ENCODE peak calls at places on chromosomes 7 and 10, in ten cellular contexts. One of them, this sample, is unnamed.

GRCh38 chr10:98467506-98468318 is 21.0 kb upstream of the HPS1 start:
- DNase-seq in cardiac septum: peak
- DNase-seq in T-helper 9 cell: peak
- DNase-seq in HFFc6: peak
- DNase-seq in GF-D8: peak
- DNase-seq in psoas muscle: peak
- DNase-seq in NCI-H510A treated with DMSO at 0.1 percent for 48 hours: peak
- DNase-seq in mucosa of gallbladder: peak
- DNase-seq in T-cell: peak
- DNase-seq in uterus: peak
- DNase-seq in this sample: peak

GRCh38 chr10:68208424-68209042 is 23.4 kb downstream of the ATOH7 start:
- DNase-seq in cardiac septum: no peak
- DNase-seq in T-helper 9 cell: no peak
- DNase-seq in HFFc6: no peak
- DNase-seq in GF-D8: no peak
- DNase-seq in psoas muscle: no peak
- DNase-seq in NCI-H510A treated with DMSO at 0.1 percent for 48 hours: peak
- DNase-seq in mucosa of gallbladder: peak
- DNase-seq in T-cell: no peak
- DNase-seq in uterus: no peak
- DNase-seq in this sample: no peak

GRCh38 chr10:97127507-97127906 is 58.3 kb downstream of the SLIT1 start:
- DNase-seq in cardiac septum: peak
- DNase-seq in T-helper 9 cell: no peak
- DNase-seq in HFFc6: no peak
- DNase-seq in GF-D8: no peak
- DNase-seq in psoas muscle: no peak
- DNase-seq in NCI-H510A treated with DMSO at 0.1 percent for 48 hours: no peak
- DNase-seq in mucosa of gallbladder: no peak
- DNase-seq in T-cell: no peak
- DNase-seq in uterus: no peak
- DNase-seq in this sample: no peak

GRCh38 chr10:620417-620816 is 69.1 kb downstream of the DIP2C start:
- DNase-seq in cardiac septum: no peak
- DNase-seq in T-helper 9 cell: no peak
- DNase-seq in HFFc6: no peak
- DNase-seq in GF-D8: peak
- DNase-seq in psoas muscle: no peak
- DNase-seq in NCI-H510A treated with DMSO at 0.1 percent for 48 hours: no peak
- DNase-seq in mucosa of gallbladder: no peak
- DNase-seq in T-cell: no peak
- DNase-seq in uterus: no peak
- DNase-seq in this sample: no peak

GRCh38 chr10:132466520-132467463 is 69.8 kb downstream of the PWWP2B start:
- DNase-seq in cardiac septum: no peak
- DNase-seq in T-helper 9 cell: no peak
- DNase-seq in HFFc6: no peak
- DNase-seq in GF-D8: no peak
- DNase-seq in psoas muscle: peak
- DNase-seq in NCI-H510A treated with DMSO at 0.1 percent for 48 hours: no peak
- DNase-seq in mucosa of gallbladder: no peak
- DNase-seq in T-cell: peak
- DNase-seq in uterus: no peak
- DNase-seq in this sample: no peak

GRCh38 chr7:18257711-18258110 is 230.1 kb upstream of the PRPS1L1 start:
- DNase-seq in cardiac septum: no peak
- DNase-seq in T-helper 9 cell: no peak
- DNase-seq in HFFc6: peak
- DNase-seq in GF-D8: no peak
- DNase-seq in psoas muscle: no peak
- DNase-seq in NCI-H510A treated with DMSO at 0.1 percent for 48 hours: no peak
- DNase-seq in mucosa of gallbladder: no peak
- DNase-seq in T-cell: no peak
- DNase-seq in uterus: no peak
- DNase-seq in this sample: no peak

GRCh38 chr10:59465089-59465488 is 102.7 kb upstream of the FAM13C start:
- DNase-seq in cardiac septum: no peak
- DNase-seq in T-helper 9 cell: no peak
- DNase-seq in HFFc6: no peak
- DNase-seq in GF-D8: no peak
- DNase-seq in psoas muscle: no peak
- DNase-seq in NCI-H510A treated with DMSO at 0.1 percent for 48 hours: peak
- DNase-seq in mucosa of gallbladder: no peak
- DNase-seq in T-cell: no peak
- DNase-seq in uterus: no peak
- DNase-seq in this sample: no peak

GRCh38 chr7:2521952-2522591 is 2.5 kb downstream of the LFNG start:
- DNase-seq in cardiac septum: no peak
- DNase-seq in T-helper 9 cell: peak
- DNase-seq in HFFc6: peak
- DNase-seq in GF-D8: peak
- DNase-seq in psoas muscle: peak
- DNase-seq in NCI-H510A treated with DMSO at 0.1 percent for 48 hours: peak
- DNase-seq in mucosa of gallbladder: no peak
- DNase-seq in T-cell: peak
- DNase-seq in uterus: no peak
- DNase-seq in this sample: peak

GRCh38 chr7:27148031-27148775 is 629 bp upstream of the HOXA6 start:
- DNase-seq in cardiac septum: peak
- DNase-seq in T-helper 9 cell: no peak
- DNase-seq in HFFc6: no peak
- DNase-seq in GF-D8: no peak
- DNase-seq in psoas muscle: peak
- DNase-seq in NCI-H510A treated with DMSO at 0.1 percent for 48 hours: peak
- DNase-seq in mucosa of gallbladder: no peak
- DNase-seq in T-cell: no peak
- DNase-seq in uterus: peak
- DNase-seq in this sample: no peak

GRCh38 chr10:63008491-63008890 is 124.6 kb upstream of the NRBF2 start:
- DNase-seq in cardiac septum: no peak
- DNase-seq in T-helper 9 cell: no peak
- DNase-seq in HFFc6: no peak
- DNase-seq in GF-D8: no peak
- DNase-seq in psoas muscle: no peak
- DNase-seq in NCI-H510A treated with DMSO at 0.1 percent for 48 hours: no peak
- DNase-seq in mucosa of gallbladder: no peak
- DNase-seq in T-cell: no peak
- DNase-seq in uterus: no peak
- DNase-seq in this sample: no peak

GRCh38 chr7:92586403-92586802 is 3.8 kb downstream of the FAM133B start:
- DNase-seq in cardiac septum: no peak
- DNase-seq in T-helper 9 cell: no peak
- DNase-seq in HFFc6: no peak
- DNase-seq in GF-D8: no peak
- DNase-seq in psoas muscle: no peak
- DNase-seq in NCI-H510A treated with DMSO at 0.1 percent for 48 hours: no peak
- DNase-seq in mucosa of gallbladder: no peak
- DNase-seq in T-cell: no peak
- DNase-seq in uterus: no peak
- DNase-seq in this sample: no peak

GRCh38 chr10:11856678-11857077 is 33.5 kb downstream of the PROSER2 start:
- DNase-seq in cardiac septum: no peak
- DNase-seq in T-helper 9 cell: no peak
- DNase-seq in HFFc6: no peak
- DNase-seq in GF-D8: no peak
- DNase-seq in psoas muscle: no peak
- DNase-seq in NCI-H510A treated with DMSO at 0.1 percent for 48 hours: no peak
- DNase-seq in mucosa of gallbladder: no peak
- DNase-seq in T-cell: no peak
- DNase-seq in uterus: no peak
- DNase-seq in this sample: no peak

GRCh38 chr7:122532406-122533269 is 166.3 kb downstream of the RNF133 start:
- DNase-seq in cardiac septum: no peak
- DNase-seq in T-helper 9 cell: no peak
- DNase-seq in HFFc6: peak
- DNase-seq in GF-D8: no peak
- DNase-seq in psoas muscle: no peak
- DNase-seq in NCI-H510A treated with DMSO at 0.1 percent for 48 hours: peak
- DNase-seq in mucosa of gallbladder: no peak
- DNase-seq in T-cell: no peak
- DNase-seq in uterus: no peak
- DNase-seq in this sample: no peak

GRCh38 chr7:148609045-148609725 is 18.6 kb downstream of the C7orf33 start:
- DNase-seq in cardiac septum: no peak
- DNase-seq in T-helper 9 cell: no peak
- DNase-seq in HFFc6: no peak
- DNase-seq in GF-D8: no peak
- DNase-seq in psoas muscle: no peak
- DNase-seq in NCI-H510A treated with DMSO at 0.1 percent for 48 hours: no peak
- DNase-seq in mucosa of gallbladder: no peak
- DNase-seq in T-cell: no peak
- DNase-seq in uterus: no peak
- DNase-seq in this sample: no peak

GRCh38 chr10:61791216-61791615 is 110.3 kb upstream of the ARID5B start:
- DNase-seq in cardiac septum: no peak
- DNase-seq in T-helper 9 cell: no peak
- DNase-seq in HFFc6: peak
- DNase-seq in GF-D8: no peak
- DNase-seq in psoas muscle: no peak
- DNase-seq in NCI-H510A treated with DMSO at 0.1 percent for 48 hours: no peak
- DNase-seq in mucosa of gallbladder: peak
- DNase-seq in T-cell: no peak
- DNase-seq in uterus: no peak
- DNase-seq in this sample: no peak

GRCh38 chr7:20647908-20648776 is 32.7 kb downstream of the ABCB5 start:
- DNase-seq in cardiac septum: no peak
- DNase-seq in T-helper 9 cell: no peak
- DNase-seq in HFFc6: no peak
- DNase-seq in GF-D8: no peak
- DNase-seq in psoas muscle: no peak
- DNase-seq in NCI-H510A treated with DMSO at 0.1 percent for 48 hours: peak
- DNase-seq in mucosa of gallbladder: peak
- DNase-seq in T-cell: no peak
- DNase-seq in uterus: no peak
- DNase-seq in this sample: no peak

GRCh38 chr10:78378192-78378591 is 344.5 kb downstream of the RPS24 start:
- DNase-seq in cardiac septum: no peak
- DNase-seq in T-helper 9 cell: no peak
- DNase-seq in HFFc6: no peak
- DNase-seq in GF-D8: no peak
- DNase-seq in psoas muscle: no peak
- DNase-seq in NCI-H510A treated with DMSO at 0.1 percent for 48 hours: no peak
- DNase-seq in mucosa of gallbladder: no peak
- DNase-seq in T-cell: no peak
- DNase-seq in uterus: no peak
- DNase-seq in this sample: no peak

GRCh38 chr10:99930731-99931550 is 78.8 kb downstream of the DNMBP start:
- DNase-seq in cardiac septum: no peak
- DNase-seq in T-helper 9 cell: no peak
- DNase-seq in HFFc6: no peak
- DNase-seq in GF-D8: no peak
- DNase-seq in psoas muscle: no peak
- DNase-seq in NCI-H510A treated with DMSO at 0.1 percent for 48 hours: peak
- DNase-seq in mucosa of gallbladder: peak
- DNase-seq in T-cell: no peak
- DNase-seq in uterus: no peak
- DNase-seq in this sample: no peak

GRCh38 chr7:50531928-50532327 is 33.3 kb downstream of the DDC start:
- DNase-seq in cardiac septum: no peak
- DNase-seq in T-helper 9 cell: no peak
- DNase-seq in HFFc6: no peak
- DNase-seq in GF-D8: no peak
- DNase-seq in psoas muscle: no peak
- DNase-seq in NCI-H510A treated with DMSO at 0.1 percent for 48 hours: peak
- DNase-seq in mucosa of gallbladder: no peak
- DNase-seq in T-cell: no peak
- DNase-seq in uterus: no peak
- DNase-seq in this sample: no peak

GRCh38 chr10:119466076-119466475 is 76.4 kb downstream of the RGS10 start:
- DNase-seq in cardiac septum: no peak
- DNase-seq in T-helper 9 cell: no peak
- DNase-seq in HFFc6: no peak
- DNase-seq in GF-D8: no peak
- DNase-seq in psoas muscle: no peak
- DNase-seq in NCI-H510A treated with DMSO at 0.1 percent for 48 hours: no peak
- DNase-seq in mucosa of gallbladder: no peak
- DNase-seq in T-cell: no peak
- DNase-seq in uterus: no peak
- DNase-seq in this sample: no peak

GRCh38 chr7:150326657-150327268 is 3.4 kb upstream of the ACTR3C start:
- DNase-seq in cardiac septum: no peak
- DNase-seq in T-helper 9 cell: no peak
- DNase-seq in HFFc6: no peak
- DNase-seq in GF-D8: no peak
- DNase-seq in psoas muscle: no peak
- DNase-seq in NCI-H510A treated with DMSO at 0.1 percent for 48 hours: no peak
- DNase-seq in mucosa of gallbladder: no peak
- DNase-seq in T-cell: no peak
- DNase-seq in uterus: no peak
- DNase-seq in this sample: no peak

GRCh38 chr7:26859720-26860119 is 4.7 kb downstream of the SKAP2 start:
- DNase-seq in cardiac septum: no peak
- DNase-seq in T-helper 9 cell: no peak
- DNase-seq in HFFc6: no peak
- DNase-seq in GF-D8: no peak
- DNase-seq in psoas muscle: no peak
- DNase-seq in NCI-H510A treated with DMSO at 0.1 percent for 48 hours: no peak
- DNase-seq in mucosa of gallbladder: no peak
- DNase-seq in T-cell: no peak
- DNase-seq in uterus: no peak
- DNase-seq in this sample: no peak

GRCh38 chr10:80137031-80137712 is 4.6 kb downstream of the PLAC9 start:
- DNase-seq in cardiac septum: peak
- DNase-seq in T-helper 9 cell: no peak
- DNase-seq in HFFc6: no peak
- DNase-seq in GF-D8: no peak
- DNase-seq in psoas muscle: peak
- DNase-seq in NCI-H510A treated with DMSO at 0.1 percent for 48 hours: no peak
- DNase-seq in mucosa of gallbladder: no peak
- DNase-seq in T-cell: no peak
- DNase-seq in uterus: peak
- DNase-seq in this sample: no peak

GRCh38 chr10:99304027-99304856 is 24.9 kb upstream of the CNNM1 start:
- DNase-seq in cardiac septum: no peak
- DNase-seq in T-helper 9 cell: no peak
- DNase-seq in HFFc6: peak
- DNase-seq in GF-D8: no peak
- DNase-seq in psoas muscle: no peak
- DNase-seq in NCI-H510A treated with DMSO at 0.1 percent for 48 hours: no peak
- DNase-seq in mucosa of gallbladder: no peak
- DNase-seq in T-cell: no peak
- DNase-seq in uterus: no peak
- DNase-seq in this sample: no peak

GRCh38 chr7:80312139-80312661 is 177.6 kb downstream of the GNAI1 start:
- DNase-seq in cardiac septum: no peak
- DNase-seq in T-helper 9 cell: no peak
- DNase-seq in HFFc6: peak
- DNase-seq in GF-D8: no peak
- DNase-seq in psoas muscle: no peak
- DNase-seq in NCI-H510A treated with DMSO at 0.1 percent for 48 hours: peak
- DNase-seq in mucosa of gallbladder: peak
- DNase-seq in T-cell: peak
- DNase-seq in uterus: no peak
- DNase-seq in this sample: no peak

GRCh38 chr7:142248-142955 is 50.0 kb upstream of the FAM20C start:
- DNase-seq in cardiac septum: no peak
- DNase-seq in T-helper 9 cell: no peak
- DNase-seq in HFFc6: no peak
- DNase-seq in GF-D8: no peak
- DNase-seq in psoas muscle: no peak
- DNase-seq in NCI-H510A treated with DMSO at 0.1 percent for 48 hours: no peak
- DNase-seq in mucosa of gallbladder: peak
- DNase-seq in T-cell: no peak
- DNase-seq in uterus: peak
- DNase-seq in this sample: no peak

GRCh38 chr7:42858570-42858969 is 53.3 kb downstream of the C7orf25 start:
- DNase-seq in cardiac septum: no peak
- DNase-seq in T-helper 9 cell: no peak
- DNase-seq in HFFc6: peak
- DNase-seq in GF-D8: no peak
- DNase-seq in psoas muscle: no peak
- DNase-seq in NCI-H510A treated with DMSO at 0.1 percent for 48 hours: no peak
- DNase-seq in mucosa of gallbladder: no peak
- DNase-seq in T-cell: no peak
- DNase-seq in uterus: no peak
- DNase-seq in this sample: no peak

GRCh38 chr10:130767116-130767730 is 544.3 kb downstream of the TCERG1L start:
- DNase-seq in cardiac septum: peak
- DNase-seq in T-helper 9 cell: no peak
- DNase-seq in HFFc6: no peak
- DNase-seq in GF-D8: no peak
- DNase-seq in psoas muscle: no peak
- DNase-seq in NCI-H510A treated with DMSO at 0.1 percent for 48 hours: no peak
- DNase-seq in mucosa of gallbladder: no peak
- DNase-seq in T-cell: no peak
- DNase-seq in uterus: no peak
- DNase-seq in this sample: no peak